ENCODE peak calls at places on chromosome 16, in five cellular contexts. One of them, this sample, is unnamed.

GRCh38 chr16:4330277-4330882 is 14.5 kb downstream of the GLIS2 start:
- DNase-seq in HepG2: peak
- DNase-seq in K562: peak
- DNase-seq in H1: no peak
- DNase-seq in A549: peak
- DNase-seq in this sample: no peak

GRCh38 chr16:15609286-15609649 is 33.7 kb downstream of the MARF1 start:
- DNase-seq in H1: no peak
- DNase-seq in HepG2: no peak
- DNase-seq in A549: no peak
- DNase-seq in K562: no peak
- DNase-seq in this sample: no peak

GRCh38 chr16:2910441-2910840 is 1.3 kb upstream of the FLYWCH1 start:
- DNase-seq in H1: no peak
- DNase-seq in A549: no peak
- DNase-seq in HepG2: no peak
- DNase-seq in K562: no peak
- DNase-seq in this sample: no peak

GRCh38 chr16:50408001-50408400 is 39.2 kb upstream of the BRD7 start:
- DNase-seq in H1: no peak
- DNase-seq in HepG2: no peak
- DNase-seq in K562: no peak
- DNase-seq in A549: no peak
- DNase-seq in this sample: no peak

GRCh38 chr16:57522960-57523359 is 13.4 kb downstream of the CCDC102A start:
- DNase-seq in HepG2: no peak
- DNase-seq in K562: no peak
- DNase-seq in A549: no peak
- DNase-seq in H1: no peak
- DNase-seq in this sample: no peak

GRCh38 chr16:59719121-59719520 is 985.0 kb upstream of the GOT2 start:
- DNase-seq in HepG2: no peak
- DNase-seq in A549: no peak
- DNase-seq in K562: no peak
- DNase-seq in H1: no peak
- DNase-seq in this sample: no peak

GRCh38 chr16:11105038-11105903 is 150.7 kb downstream of the SOCS1 start:
- DNase-seq in H1: no peak
- DNase-seq in HepG2: peak
- DNase-seq in A549: no peak
- DNase-seq in K562: peak
- DNase-seq in this sample: peak

GRCh38 chr16:77943770-77944169 is 78.6 kb upstream of the CLEC3A start:
- DNase-seq in H1: no peak
- DNase-seq in HepG2: no peak
- DNase-seq in K562: no peak
- DNase-seq in A549: no peak
- DNase-seq in this sample: no peak

GRCh38 chr16:28324235-28324886 is 32.0 kb downstream of the SBK1 start:
- DNase-seq in K562: no peak
- DNase-seq in A549: no peak
- DNase-seq in HepG2: peak
- DNase-seq in H1: no peak
- DNase-seq in this sample: no peak

GRCh38 chr16:19366384-19366783 is 51.3 kb upstream of the TMC5 start:
- DNase-seq in A549: no peak
- DNase-seq in K562: no peak
- DNase-seq in H1: no peak
- DNase-seq in HepG2: no peak
- DNase-seq in this sample: no peak

GRCh38 chr16:3752984-3753383 is 35.7 kb upstream of the TRAP1 start:
- DNase-seq in K562: no peak
- DNase-seq in A549: no peak
- DNase-seq in HepG2: no peak
- DNase-seq in H1: no peak
- DNase-seq in this sample: no peak

GRCh38 chr16:2205104-2205966 is at the start of gene MLST8:
- DNase-seq in K562: peak
- DNase-seq in HepG2: peak
- DNase-seq in A549: peak
- DNase-seq in H1: no peak
- DNase-seq in this sample: peak

GRCh38 chr16:65054457-65054856 is 67.4 kb downstream of the CDH11 start:
- DNase-seq in K562: no peak
- DNase-seq in HepG2: no peak
- DNase-seq in A549: no peak
- DNase-seq in H1: no peak
- DNase-seq in this sample: no peak

GRCh38 chr16:14240216-14240843 is 169.2 kb downstream of the MRTFB start:
- DNase-seq in A549: no peak
- DNase-seq in K562: no peak
- DNase-seq in H1: no peak
- DNase-seq in HepG2: peak
- DNase-seq in this sample: no peak

GRCh38 chr16:23030001-23030400 is 119.3 kb downstream of the USP31 start:
- DNase-seq in K562: no peak
- DNase-seq in H1: no peak
- DNase-seq in A549: no peak
- DNase-seq in HepG2: no peak
- DNase-seq in this sample: no peak

GRCh38 chr16:23024044-23024443 is 125.2 kb downstream of the USP31 start:
- DNase-seq in HepG2: no peak
- DNase-seq in A549: no peak
- DNase-seq in H1: no peak
- DNase-seq in K562: no peak
- DNase-seq in this sample: no peak

GRCh38 chr16:23026777-23027362 is 122.4 kb downstream of the USP31 start:
- DNase-seq in K562: peak
- DNase-seq in HepG2: peak
- DNase-seq in A549: no peak
- DNase-seq in H1: no peak
- DNase-seq in this sample: no peak

GRCh38 chr16:23027386-23027785 is 121.9 kb downstream of the USP31 start:
- DNase-seq in HepG2: no peak
- DNase-seq in H1: no peak
- DNase-seq in A549: no peak
- DNase-seq in K562: no peak
- DNase-seq in this sample: no peak

DNA sequence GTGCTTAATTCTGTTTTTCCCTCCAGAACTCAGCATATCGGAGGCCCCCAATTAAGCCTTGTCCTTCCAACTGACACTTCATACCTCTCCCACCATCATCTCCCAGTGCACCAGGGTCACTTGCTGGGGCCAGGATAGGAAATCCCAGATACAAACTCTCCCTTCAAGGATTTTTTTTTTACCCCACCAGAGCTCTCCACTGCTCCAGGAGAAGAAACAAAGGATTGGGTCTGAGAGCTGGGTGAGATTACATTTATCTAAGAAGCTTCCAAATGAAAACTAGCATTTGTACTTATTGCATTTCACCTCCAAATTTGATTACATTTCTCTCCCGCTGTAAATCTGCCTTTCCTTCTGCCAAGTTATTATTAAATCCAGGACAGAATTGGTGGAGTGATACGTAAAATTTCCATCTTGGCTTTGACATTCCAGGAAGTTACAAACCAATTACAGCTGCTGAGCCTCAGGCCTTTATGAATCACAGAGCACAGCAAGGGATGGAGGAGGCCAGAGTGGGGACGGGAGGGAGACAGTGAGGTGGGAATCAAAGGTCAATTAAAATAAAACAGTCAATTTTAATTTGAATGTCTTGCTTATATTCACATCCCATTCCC is 123.5 kb downstream of the USP31 start:
- DNase-seq in H1: no peak
- DNase-seq in A549: no peak
- DNase-seq in HepG2: no peak
- DNase-seq in K562: no peak
- DNase-seq in this sample: no peak
- TF ChIP-seq HDAC2 in H1: no peak
- TF ChIP-seq HDAC2 in A549: no peak
- TF ChIP-seq HDAC2 in HepG2: no peak
- TF ChIP-seq HDAC2 in K562: no peak
- TF ChIP-seq HDAC2 in this sample: no peak

DNA sequence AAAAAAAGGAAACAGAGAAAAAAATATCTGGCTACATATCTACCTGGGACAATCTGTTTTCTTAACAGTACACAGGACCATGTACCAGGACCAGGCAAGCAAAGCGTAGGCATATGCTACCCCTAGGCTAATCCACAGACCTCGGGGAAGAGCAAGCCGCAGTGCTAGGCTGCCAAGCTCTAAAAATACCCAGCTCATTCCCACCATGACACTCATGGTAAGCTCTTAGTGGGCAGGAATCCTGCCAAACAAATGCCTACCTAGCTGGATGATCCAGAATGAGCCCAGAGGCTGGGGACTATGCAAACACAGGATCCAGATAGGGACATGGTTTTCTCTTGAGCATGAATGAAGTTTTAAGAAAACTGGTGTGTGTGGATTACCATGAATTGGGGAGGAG is 95.6 kb downstream of the GRIN2A start:
- DNase-seq in HepG2: no peak
- DNase-seq in H1: no peak
- DNase-seq in K562: no peak
- DNase-seq in A549: no peak
- DNase-seq in this sample: no peak
- TF ChIP-seq HDAC2 in HepG2: no peak
- TF ChIP-seq HDAC2 in H1: no peak
- TF ChIP-seq HDAC2 in K562: no peak
- TF ChIP-seq HDAC2 in A549: no peak
- TF ChIP-seq HDAC2 in this sample: no peak

GRCh38 chr16:16997349-16997748 is 473.4 kb downstream of the XYLT1 start:
- DNase-seq in A549: no peak
- DNase-seq in HepG2: no peak
- DNase-seq in H1: no peak
- DNase-seq in K562: no peak
- DNase-seq in this sample: no peak

GRCh38 chr16:16994831-16995230 is 475.9 kb downstream of the XYLT1 start:
- DNase-seq in H1: no peak
- DNase-seq in K562: no peak
- DNase-seq in HepG2: no peak
- DNase-seq in A549: no peak
- DNase-seq in this sample: no peak

GRCh38 chr16:16991711-16992110 is 479.0 kb downstream of the XYLT1 start:
- DNase-seq in HepG2: no peak
- DNase-seq in H1: no peak
- DNase-seq in K562: peak
- DNase-seq in A549: no peak
- DNase-seq in this sample: no peak

GRCh38 chr16:16996830-16997229 is 473.9 kb downstream of the XYLT1 start:
- DNase-seq in HepG2: no peak
- DNase-seq in H1: no peak
- DNase-seq in K562: peak
- DNase-seq in A549: no peak
- DNase-seq in this sample: no peak

DNA sequence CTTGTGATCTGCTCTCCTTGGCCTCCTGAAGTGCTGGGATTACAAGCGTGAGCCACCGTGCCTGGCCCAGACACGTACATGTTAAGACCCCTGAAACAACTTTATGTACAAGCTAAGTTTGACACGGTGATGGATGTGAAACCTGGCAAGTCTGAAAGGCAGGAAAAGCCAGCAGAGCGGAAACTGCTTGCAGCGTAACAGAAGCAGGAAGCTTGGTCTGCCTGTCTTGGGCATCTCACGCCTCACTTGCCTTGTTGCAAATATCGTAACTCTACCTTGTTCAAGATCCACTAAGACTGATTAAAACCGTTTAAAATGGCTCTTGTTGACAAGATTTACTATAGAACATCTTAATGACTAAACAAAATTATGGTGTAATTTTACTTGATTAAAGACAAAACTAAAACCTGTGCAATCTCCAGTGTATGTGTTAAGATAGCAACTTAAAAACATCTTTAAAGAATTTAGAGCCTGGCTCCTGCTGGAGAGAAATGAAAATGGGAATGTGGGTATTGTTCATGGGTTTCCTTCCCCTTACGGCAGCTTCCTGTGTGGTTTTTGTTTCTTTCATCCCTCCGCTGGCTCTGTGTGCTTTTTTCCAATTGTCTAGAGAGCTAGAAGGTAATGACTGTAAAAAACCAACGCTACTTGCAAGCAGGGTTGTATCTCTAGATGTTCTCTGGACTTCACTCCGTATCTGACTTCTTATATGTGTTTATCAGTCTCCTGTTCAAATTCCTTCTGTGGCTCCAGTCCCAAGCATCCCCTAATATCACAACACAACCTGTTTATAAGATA is 477.6 kb downstream of the XYLT1 start:
- DNase-seq in K562: no peak
- DNase-seq in H1: no peak
- DNase-seq in A549: no peak
- DNase-seq in HepG2: no peak
- DNase-seq in this sample: peak
- TF ChIP-seq HDAC2 in K562: no peak
- TF ChIP-seq HDAC2 in H1: no peak
- TF ChIP-seq HDAC2 in A549: no peak
- TF ChIP-seq HDAC2 in HepG2: no peak
- TF ChIP-seq HDAC2 in this sample: no peak

DNA sequence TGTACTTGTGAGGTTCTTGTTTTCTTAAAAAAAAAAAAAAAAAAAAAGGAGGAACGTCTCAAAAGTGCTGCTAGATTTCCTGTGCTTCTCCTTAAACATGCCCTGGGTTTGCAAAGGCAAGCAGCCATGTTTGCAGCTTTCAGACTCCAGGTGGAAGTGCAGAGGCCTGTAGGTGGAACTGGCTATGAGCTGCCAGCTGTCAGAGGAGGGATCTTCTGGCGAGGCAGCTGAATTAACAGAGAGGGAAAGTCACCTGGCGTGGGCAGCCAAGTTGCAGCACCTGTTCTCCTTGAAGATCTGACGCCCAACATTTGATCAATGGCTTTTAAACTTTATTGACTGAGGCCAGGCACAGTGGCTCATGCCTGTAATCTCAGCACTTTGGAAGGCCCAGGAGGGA is 3.6 kb downstream of the MARVELD3 start:
- DNase-seq in A549: no peak
- DNase-seq in K562: no peak
- DNase-seq in HepG2: no peak
- DNase-seq in H1: no peak
- DNase-seq in this sample: no peak
- TF ChIP-seq HDAC2 in A549: no peak
- TF ChIP-seq HDAC2 in K562: no peak
- TF ChIP-seq HDAC2 in HepG2: no peak
- TF ChIP-seq HDAC2 in H1: no peak
- TF ChIP-seq HDAC2 in this sample: no peak